ENCODE peak calls at places on chromosomes 5 and 9, in ten cellular contexts. S is heart right ventricle, N is neural progenitor cell, T is heart left ventricle, Z is psoas muscle, A is tibial nerve, M is IMR-90, C is transverse colon, Q is suprapubic skin, I is breast epithelium. U is an unnamed sample.

GRCh38 chr9:99867536-99867935 is 38.9 kb upstream of the STX17 start:
- DNase-seq in A (no peak), T (no peak), Z (no peak), C (no peak), S (no peak), Q (no peak), I (no peak), M (no peak), N (no peak), U (no peak)

GRCh38 chr5:113003763-113004162 is 27.2 kb downstream of the DCP2 start:
- DNase-seq in A (no peak), T (no peak), N (no peak), Z (no peak), I (no peak), M (no peak), Q (no peak), S (no peak), C (no peak), U (no peak)

GRCh38 chr9:96122756-96123155 is 179.2 kb downstream of the HSD17B3 start:
- DNase-seq in I (no peak), C (no peak), T (no peak), Q (no peak), M (peak; percentile 58), Z (no peak), S (no peak), A (no peak), N (no peak), U (no peak)

GRCh38 chr9:38060688-38061087 is 8.3 kb downstream of the SHB start:
- DNase-seq in I (no peak), S (no peak), T (no peak), Q (peak; percentile 35), N (no peak), A (no peak), Z (no peak), C (no peak), M (no peak), U (no peak)

GRCh38 chr9:137899551-137900360 is 22.2 kb downstream of the CACNA1B start:
- DNase-seq in M (no peak), T (no peak), C (no peak), A (no peak), I (no peak), N (no peak), Z (no peak), S (no peak), Q (peak; percentile 24), U (no peak)

GRCh38 chr9:21357479-21358290 is 7.0 kb upstream of the IFNA6 start:
- DNase-seq in Q (no peak), C (no peak), M (no peak), A (no peak), S (no peak), Z (no peak), I (no peak), T (no peak), N (no peak), U (no peak)

GRCh38 chr9:115043632-115044031 is 74.3 kb downstream of the TNC start:
- DNase-seq in I (no peak), C (no peak), Q (no peak), T (no peak), Z (no peak), N (no peak), A (no peak), M (no peak), S (no peak), U (no peak)

GRCh38 chr5:77087484-77088291 is 603 bp upstream of the ZBED3 start:
- DNase-seq in C (peak; percentile 21), M (peak; percentile 5), Q (peak; percentile 62), I (no peak), T (peak; percentile 28), Z (no peak), N (peak; percentile 4), A (peak; percentile 16), S (peak; percentile 16), U (no peak)

DNA sequence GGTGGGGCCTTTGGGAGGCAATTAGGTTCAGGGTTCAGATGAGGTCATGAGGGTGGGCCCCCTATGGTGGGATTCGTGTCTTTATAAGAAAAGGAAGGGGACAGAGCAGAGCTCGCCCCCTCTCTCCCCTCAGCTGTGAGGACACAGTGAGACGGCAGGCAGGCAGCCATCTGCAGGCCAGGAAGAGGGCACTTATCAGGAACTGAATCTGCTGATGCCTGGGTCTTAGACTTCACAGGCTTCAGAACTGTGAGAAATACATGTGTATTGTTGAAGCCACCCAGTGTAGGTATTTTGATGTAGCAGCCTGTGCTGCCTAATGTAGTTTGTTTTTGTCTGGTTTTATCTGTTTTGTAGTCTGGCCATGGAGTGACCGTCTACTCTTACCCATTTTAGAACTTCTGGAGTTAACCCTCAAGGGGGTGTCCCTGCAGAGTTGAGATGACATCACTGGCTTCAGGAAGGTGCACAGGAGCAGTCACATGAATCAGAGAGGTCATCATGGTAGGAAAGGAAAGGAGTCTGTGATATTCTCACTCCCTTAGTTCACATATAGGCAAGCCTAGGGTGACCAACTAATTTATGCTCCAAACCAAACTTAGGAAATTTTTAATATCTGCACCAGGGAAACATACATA is 71.0 kb downstream of the LRRC70 start:
- DNase-seq in A (no peak), Q (no peak), Z (no peak), M (no peak), T (no peak), C (no peak), I (no peak), N (no peak), S (no peak), U (no peak)
- TF ChIP-seq CTCF in A (no peak), Q (no peak), Z (no peak), M (no peak), T (no peak), C (no peak), I (no peak), N (no peak), S (no peak), U (no peak)

DNA sequence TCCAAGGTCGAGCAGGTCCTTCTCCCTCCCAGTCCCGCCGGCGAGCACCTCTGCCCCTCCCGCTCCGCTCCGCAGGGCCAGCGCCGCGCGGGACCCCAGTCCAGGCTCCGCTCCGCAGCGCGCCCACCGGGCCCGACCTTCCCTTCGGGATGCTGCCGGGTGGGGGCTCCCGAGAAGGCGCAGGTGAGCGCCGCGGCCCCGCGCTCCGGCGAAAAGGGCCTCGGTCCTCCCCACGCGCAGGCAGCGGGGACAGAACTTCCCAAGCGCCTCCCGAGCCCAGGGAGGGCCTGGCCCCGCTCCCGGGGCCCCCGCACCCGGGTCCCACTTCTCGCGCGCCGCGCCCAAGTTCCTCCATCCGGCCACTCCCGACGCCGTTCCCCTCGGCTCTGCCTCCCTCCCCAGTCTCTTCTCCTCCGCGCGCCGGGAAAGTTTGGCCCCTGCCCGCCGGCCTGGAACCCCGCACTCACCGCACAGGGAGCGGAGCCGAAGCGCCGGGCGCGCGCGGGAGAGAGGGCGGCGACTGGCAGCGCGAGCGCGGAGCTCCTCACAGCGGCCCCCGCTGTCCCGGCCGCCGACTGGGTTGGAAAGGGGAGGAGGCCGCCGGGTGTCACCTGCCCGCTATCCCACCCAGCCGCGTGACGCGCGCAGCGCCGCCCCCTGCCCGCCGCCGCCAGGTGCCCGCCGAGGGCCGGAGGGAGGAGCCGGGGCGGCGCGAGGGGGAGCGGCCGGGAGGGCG is at the start of gene ELOVL7:
- DNase-seq in S (peak; percentile 18), M (peak; percentile 11), T (peak; percentile 42), I (peak; percentile 73), C (peak; percentile 87), Q (no peak), N (peak; percentile 94), A (no peak), Z (peak; percentile 67), U (peak; percentile 90)
- H3K27ac ChIP-seq in S (no peak within 1 kb of the TSS), M (no peak within 1 kb of the TSS), T (no peak within 1 kb of the TSS), I (peak within 1 kb of the TSS; percentile 60), C (peak within 1 kb of the TSS; percentile 80), Q (peak within 1 kb of the TSS; percentile 71), N (no peak within 1 kb of the TSS), A (peak within 1 kb of the TSS; percentile 78), Z (no peak within 1 kb of the TSS), U (no peak within 1 kb of the TSS)

GRCh38 chr5:154542581-154542980 is 64.6 kb upstream of the HAND1 start:
- DNase-seq in M (no peak), I (no peak), Z (no peak), C (no peak), T (no peak), S (no peak), N (no peak), A (no peak), Q (no peak), U (no peak)

GRCh38 chr5:154540600-154540999 is 62.6 kb upstream of the HAND1 start:
- DNase-seq in I (no peak), Z (no peak), S (no peak), M (no peak), A (no peak), C (no peak), N (no peak), Q (no peak), T (no peak), U (no peak)

GRCh38 chr5:154543380-154543779 is 65.4 kb upstream of the HAND1 start:
- DNase-seq in T (no peak), Q (no peak), M (no peak), Z (no peak), S (no peak), A (peak; percentile 27), C (no peak), N (no peak), I (no peak), U (no peak)

GRCh38 chr5:154542000-154542399 is 64.0 kb upstream of the HAND1 start:
- DNase-seq in Q (no peak), C (no peak), M (no peak), A (no peak), N (no peak), S (no peak), Z (no peak), T (no peak), I (no peak), U (no peak)

DNA sequence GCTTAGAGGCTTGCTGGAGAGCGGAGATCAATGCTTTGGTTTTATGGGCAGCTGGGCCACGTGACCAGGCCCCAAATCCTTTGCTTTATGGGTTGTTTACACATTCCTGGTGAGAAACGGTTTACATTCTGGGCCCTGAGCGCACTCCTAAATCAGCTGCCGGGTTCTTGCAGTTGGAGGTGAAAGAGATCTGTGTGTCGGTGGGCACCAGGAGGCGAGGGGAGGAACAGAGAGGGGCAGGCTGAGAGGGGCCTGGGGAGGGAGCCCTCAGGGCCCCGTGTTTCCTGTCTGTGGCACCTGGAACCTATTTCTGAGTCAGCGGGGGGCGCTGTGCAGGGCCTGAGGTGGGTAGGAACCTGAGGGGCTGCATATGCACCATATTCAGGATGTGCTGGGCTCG is 63.5 kb upstream of the HAND1 start:
- DNase-seq in T (no peak), M (no peak), N (no peak), S (no peak), Z (no peak), Q (no peak), C (no peak), I (no peak), A (no peak), U (no peak)
- TF ChIP-seq CTCF in T (no peak), M (no peak), N (no peak), S (no peak), Z (peak; percentile 20), Q (no peak), C (no peak), I (no peak), A (no peak), U (no peak)

GRCh38 chr9:70499621-70500020 is 85.2 kb upstream of the KLF9 start:
- DNase-seq in A (no peak), T (no peak), S (no peak), Q (no peak), I (no peak), M (no peak), C (no peak), N (no peak), Z (no peak), U (no peak)

GRCh38 chr9:70504814-70505213 is 90.4 kb upstream of the KLF9 start:
- DNase-seq in C (no peak), I (no peak), S (no peak), M (no peak), T (no peak), Z (no peak), A (no peak), Q (no peak), N (no peak), U (no peak)

GRCh38 chr9:70498866-70499265 is 84.4 kb upstream of the KLF9 start:
- DNase-seq in N (no peak), C (no peak), I (no peak), T (no peak), M (no peak), A (no peak), Q (no peak), S (no peak), Z (no peak), U (no peak)

GRCh38 chr9:70506159-70506558 is 91.7 kb upstream of the KLF9 start:
- DNase-seq in I (no peak), T (no peak), Z (no peak), C (no peak), S (no peak), N (no peak), M (no peak), Q (no peak), A (no peak), U (peak; percentile 20)

DNA sequence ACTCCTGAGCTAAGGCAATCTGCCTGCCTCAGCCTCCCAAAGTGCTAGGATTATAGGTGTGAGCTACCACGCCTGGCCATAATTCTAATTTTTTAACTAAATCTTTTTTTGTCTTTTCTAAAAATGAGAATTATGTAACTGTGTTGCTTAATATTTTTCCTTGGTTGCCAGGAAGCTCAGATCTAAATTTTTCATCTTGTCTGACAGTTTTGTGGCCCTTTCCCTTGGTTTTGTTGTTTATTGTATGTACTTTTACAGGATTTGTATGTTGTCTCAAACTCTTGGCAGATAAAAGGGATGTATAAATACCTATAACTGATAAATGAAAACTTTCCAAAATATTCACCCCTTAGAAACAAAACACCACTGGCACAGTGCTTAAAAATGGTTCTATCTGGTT is 88.2 kb upstream of the KLF9 start:
- DNase-seq in Z (no peak), I (no peak), T (no peak), Q (no peak), M (no peak), C (no peak), A (no peak), N (no peak), S (no peak), U (no peak)
- H3K27ac ChIP-seq in Z (no peak overlapping the region), I (no peak overlapping the region), T (no peak overlapping the region), Q (no peak overlapping the region), M (no peak overlapping the region), C (peak overlapping the region; percentile 51), A (no peak overlapping the region), N (no peak overlapping the region), S (no peak overlapping the region), U (no peak overlapping the region)